ENCODE peak calls at places on chromosomes 1 and 21, in four cellular contexts. One of them, this sample, is unnamed.

GRCh38 chr1:179077396-179077795 is 4.5 kb upstream of the TOR3A start:
- DNase-seq in H9: no peak
- DNase-seq in NCI-H1694 treated with DMSO at 0.1 percent for 48 hours: no peak
- DNase-seq in HuH-7.5: no peak
- DNase-seq in this sample: no peak

GRCh38 chr1:203075249-203076030 is 10.4 kb downstream of the MYOG start:
- DNase-seq in H9: no peak
- DNase-seq in NCI-H1694 treated with DMSO at 0.1 percent for 48 hours: no peak
- DNase-seq in HuH-7.5: no peak
- DNase-seq in this sample: no peak

GRCh38 chr21:37467082-37467481 is 100.5 kb downstream of the DYRK1A start:
- DNase-seq in H9: no peak
- DNase-seq in NCI-H1694 treated with DMSO at 0.1 percent for 48 hours: no peak
- DNase-seq in HuH-7.5: no peak
- DNase-seq in this sample: no peak

GRCh38 chr1:165907256-165907857 is 79.9 kb downstream of the UCK2 start:
- DNase-seq in H9: peak; percentile 20
- DNase-seq in NCI-H1694 treated with DMSO at 0.1 percent for 48 hours: no peak
- DNase-seq in HuH-7.5: no peak
- DNase-seq in this sample: no peak

GRCh38 chr1:167003711-167004110 is 14.6 kb downstream of the MAEL start:
- DNase-seq in H9: no peak
- DNase-seq in NCI-H1694 treated with DMSO at 0.1 percent for 48 hours: no peak
- DNase-seq in HuH-7.5: no peak
- DNase-seq in this sample: no peak

GRCh38 chr1:66503841-66504470 is 30.0 kb upstream of the SGIP1 start:
- DNase-seq in H9: peak; percentile 58
- DNase-seq in NCI-H1694 treated with DMSO at 0.1 percent for 48 hours: peak; percentile 34
- DNase-seq in HuH-7.5: no peak
- DNase-seq in this sample: peak; percentile 92

GRCh38 chr21:45053561-45053960 is 20.8 kb upstream of the ADARB1 start:
- DNase-seq in H9: peak; percentile 15
- DNase-seq in NCI-H1694 treated with DMSO at 0.1 percent for 48 hours: no peak
- DNase-seq in HuH-7.5: no peak
- DNase-seq in this sample: no peak

GRCh38 chr1:199867601-199868000 is 159.9 kb upstream of the NR5A2 start:
- DNase-seq in H9: no peak
- DNase-seq in NCI-H1694 treated with DMSO at 0.1 percent for 48 hours: no peak
- DNase-seq in HuH-7.5: no peak
- DNase-seq in this sample: no peak

GRCh38 chr1:47998396-47998990 is 1.3 kb upstream of the TRABD2B start:
- DNase-seq in H9: peak; percentile 53
- DNase-seq in NCI-H1694 treated with DMSO at 0.1 percent for 48 hours: no peak
- DNase-seq in HuH-7.5: no peak
- DNase-seq in this sample: no peak

GRCh38 chr1:13701274-13701650 is 1.3 kb downstream of the PRDM2 start:
- DNase-seq in H9: no peak
- DNase-seq in NCI-H1694 treated with DMSO at 0.1 percent for 48 hours: no peak
- DNase-seq in HuH-7.5: no peak
- DNase-seq in this sample: no peak

GRCh38 chr1:182890927-182891610 is 51.9 kb downstream of the DHX9 start:
- DNase-seq in H9: no peak
- DNase-seq in NCI-H1694 treated with DMSO at 0.1 percent for 48 hours: no peak
- DNase-seq in HuH-7.5: no peak
- DNase-seq in this sample: peak; percentile 79

GRCh38 chr1:184244962-184245361 is 141.9 kb upstream of the C1orf21 start:
- DNase-seq in H9: no peak
- DNase-seq in NCI-H1694 treated with DMSO at 0.1 percent for 48 hours: no peak
- DNase-seq in HuH-7.5: no peak
- DNase-seq in this sample: no peak

GRCh38 chr1:170657275-170657853 is 6.6 kb upstream of the PRRX1 start:
- DNase-seq in H9: no peak
- DNase-seq in NCI-H1694 treated with DMSO at 0.1 percent for 48 hours: no peak
- DNase-seq in HuH-7.5: no peak
- DNase-seq in this sample: peak; percentile 34

GRCh38 chr21:44962481-44962966 is 22.7 kb downstream of the SLX9 start:
- DNase-seq in H9: no peak
- DNase-seq in NCI-H1694 treated with DMSO at 0.1 percent for 48 hours: peak; percentile 22
- DNase-seq in HuH-7.5: no peak
- DNase-seq in this sample: no peak

GRCh38 chr1:26697978-26698849 is 2.4 kb downstream of the ARID1A start:
- DNase-seq in H9: no peak
- DNase-seq in NCI-H1694 treated with DMSO at 0.1 percent for 48 hours: peak; percentile 82
- DNase-seq in HuH-7.5: peak; percentile 72
- DNase-seq in this sample: peak; percentile 88

GRCh38 chr1:1219341-1219740 is 5.4 kb upstream of the TNFRSF4 start:
- DNase-seq in H9: no peak
- DNase-seq in NCI-H1694 treated with DMSO at 0.1 percent for 48 hours: no peak
- DNase-seq in HuH-7.5: no peak
- DNase-seq in this sample: no peak

This sample was measured in DMS53.